ENCODE peak calls at places on chromosomes 16 and 17, in four cellular contexts. C is GF-D8, S is substantia nigra, X is GM12864. N is an unnamed sample.

GRCh38 chr17:50583636-50584035 is 23.1 kb downstream of the CACNA1G start:
- DNase-seq in X (no peak), C (no peak), S (no peak), N (no peak)

GRCh38 chr16:4016648-4017047 is 99.6 kb downstream of the ADCY9 start:
- DNase-seq in S (no peak), C (peak), X (no peak), N (no peak)

GRCh38 chr16:64282181-64282580 is 839.7 kb downstream of the CDH11 start:
- DNase-seq in C (no peak), S (no peak), X (no peak), N (no peak)

GRCh38 chr17:57296231-57296630 is 39.9 kb downstream of the MSI2 start:
- DNase-seq in S (no peak), X (no peak), C (no peak), N (no peak)

GRCh38 chr16:64990101-64990500 is 131.8 kb downstream of the CDH11 start:
- DNase-seq in S (no peak), C (no peak), X (no peak), N (no peak)

GRCh38 chr17:15405016-15405415 is 62.4 kb downstream of the CDRT4 start:
- DNase-seq in X (no peak), S (no peak), C (no peak), N (no peak)

GRCh38 chr16:29318037-29318436 is 88.5 kb downstream of the NPIPB11 start:
- DNase-seq in C (no peak), X (no peak), S (no peak), N (no peak)

GRCh38 chr17:79960788-79961522 is 74.7 kb downstream of the TBC1D16 start:
- DNase-seq in X (no peak), C (no peak), S (no peak), N (no peak)

GRCh38 chr17:83064021-83064731 is 15.2 kb upstream of the METRNL start:
- DNase-seq in S (no peak), X (no peak), C (no peak), N (no peak)

GRCh38 chr17:38898291-38898679 is 27.1 kb upstream of the LASP1NB start:
- DNase-seq in X (no peak), S (no peak), C (peak), N (no peak)

GRCh38 chr16:14057878-14058382 is 13.2 kb upstream of the MRTFB start:
- DNase-seq in C (no peak), X (no peak), S (no peak), N (peak)

GRCh38 chr16:30484887-30485286 is 12.3 kb downstream of the ITGAL start:
- DNase-seq in S (no peak), C (no peak), X (no peak), N (no peak)

GRCh38 chr17:8392274-8392673 is 5.4 kb downstream of the RNF222 start:
- DNase-seq in C (no peak), X (no peak), S (no peak), N (no peak)

GRCh38 chr16:86789621-86790051 is 211.3 kb downstream of the FOXL1 start:
- DNase-seq in C (no peak), X (no peak), S (no peak), N (no peak)

GRCh38 chr17:27975146-27976011 is 67.1 kb upstream of the NLK start:
- DNase-seq in X (no peak), C (no peak), S (no peak), N (no peak)

GRCh38 chr16:30053376-30054015 is 12.1 kb upstream of the ALDOA start:
- DNase-seq in X (no peak), S (no peak), C (no peak), N (no peak)

GRCh38 chr16:61042736-61043135 is 993.5 kb downstream of the CDH8 start:
- DNase-seq in X (no peak), C (no peak), S (no peak), N (no peak)

GRCh38 chr16:9302102-9302501 is 210.7 kb downstream of the HAPSTR1 start:
- DNase-seq in X (no peak), S (no peak), C (no peak), N (no peak)

GRCh38 chr17:988561-988960 is 8.4 kb upstream of the TIMM22 start:
- DNase-seq in X (no peak), C (no peak), S (no peak), N (no peak)

GRCh38 chr17:17712268-17712924 is 31.1 kb downstream of the RAI1 start:
- DNase-seq in C (peak), S (no peak), X (peak), N (no peak)

GRCh38 chr17:28746611-28747045 is 2.8 kb downstream of the TRAF4 start:
- DNase-seq in S (peak), X (no peak), C (no peak), N (peak)

GRCh38 chr16:68373528-68374250 is 62.9 kb downstream of the PRMT7 start:
- DNase-seq in X (no peak), S (no peak), C (no peak), N (no peak)

GRCh38 chr16:9016824-9017223 is 53.1 kb upstream of the USP7 start:
- DNase-seq in X (no peak), S (peak), C (no peak), N (peak)

GRCh38 chr17:20926532-20926931 is 116.3 kb downstream of the USP22 start:
- DNase-seq in S (no peak), C (no peak), X (no peak), N (no peak)

GRCh38 chr16:53816211-53816610 is 112.3 kb downstream of the FTO start:
- DNase-seq in C (no peak), S (no peak), X (no peak), N (no peak)

GRCh38 chr17:1267471-1267947 is 2.7 kb upstream of the BHLHA9 start:
- DNase-seq in C (no peak), S (no peak), X (no peak), N (no peak)